ENCODE peak calls at places on chromosomes 13 and 19, in five cellular contexts. One of them, this sample, is unnamed.
A peak's percentile ranks its signal among the peaks of the same experiment; 100 is the strongest.

GRCh38 chr13:97327521-97328221 is 105.5 kb downstream of the MBNL2 start:
- DNase-seq in suprapubic skin: no peak
- DNase-seq in GM23338: no peak
- DNase-seq in mammary epithelial cell: peak; percentile 44
- DNase-seq in mesendoderm: no peak
- DNase-seq in this sample: no peak

GRCh38 chr13:43546260-43546659 is 240.5 kb downstream of the ENOX1 start:
- DNase-seq in mammary epithelial cell: no peak
- DNase-seq in suprapubic skin: no peak
- DNase-seq in mesendoderm: peak; percentile 59
- DNase-seq in GM23338: no peak
- DNase-seq in this sample: no peak

GRCh38 chr19:39265321-39265916 is 2.8 kb upstream of the IFNL2 start:
- DNase-seq in suprapubic skin: no peak
- DNase-seq in mammary epithelial cell: no peak
- DNase-seq in GM23338: peak; percentile 73
- DNase-seq in mesendoderm: peak; percentile 23
- DNase-seq in this sample: no peak

GRCh38 chr19:33630880-33631627 is 9.3 kb downstream of the CHST8 start:
- DNase-seq in GM23338: no peak
- DNase-seq in mesendoderm: no peak
- DNase-seq in mammary epithelial cell: no peak
- DNase-seq in suprapubic skin: peak; percentile 56
- DNase-seq in this sample: no peak

GRCh38 chr13:91381371-91381770 is 17.1 kb upstream of the GPC5 start:
- DNase-seq in mammary epithelial cell: no peak
- DNase-seq in suprapubic skin: no peak
- DNase-seq in mesendoderm: no peak
- DNase-seq in GM23338: no peak
- DNase-seq in this sample: no peak

GRCh38 chr19:3655402-3656072 is 28.9 kb upstream of the CACTIN start:
- DNase-seq in suprapubic skin: no peak
- DNase-seq in mesendoderm: no peak
- DNase-seq in mammary epithelial cell: peak; percentile 12
- DNase-seq in GM23338: no peak
- DNase-seq in this sample: no peak

GRCh38 chr13:107250626-107251025 is 682.7 kb upstream of the ARGLU1 start:
- DNase-seq in mammary epithelial cell: no peak
- DNase-seq in GM23338: no peak
- DNase-seq in suprapubic skin: no peak
- DNase-seq in mesendoderm: peak; percentile 39
- DNase-seq in this sample: no peak

GRCh38 chr13:28579334-28579733 is 79.6 kb upstream of the POMP start:
- DNase-seq in GM23338: peak; percentile 63
- DNase-seq in suprapubic skin: no peak
- DNase-seq in mammary epithelial cell: no peak
- DNase-seq in mesendoderm: peak; percentile 62
- DNase-seq in this sample: no peak

GRCh38 chr19:15136234-15136954 is 29.2 kb downstream of the SYDE1 start:
- DNase-seq in suprapubic skin: no peak
- DNase-seq in GM23338: no peak
- DNase-seq in mesendoderm: no peak
- DNase-seq in mammary epithelial cell: peak; percentile 46
- DNase-seq in this sample: no peak

GRCh38 chr13:46751811-46752635 is 44.9 kb downstream of the ESD start:
- DNase-seq in suprapubic skin: no peak
- DNase-seq in mesendoderm: no peak
- DNase-seq in GM23338: peak; percentile 13
- DNase-seq in mammary epithelial cell: no peak
- DNase-seq in this sample: no peak

GRCh38 chr13:102580552-102581169 is 16.1 kb upstream of the TPP2 start:
- DNase-seq in mesendoderm: peak; percentile 65
- DNase-seq in mammary epithelial cell: peak; percentile 51
- DNase-seq in suprapubic skin: no peak
- DNase-seq in GM23338: peak; percentile 86
- DNase-seq in this sample: no peak

GRCh38 chr19:45474191-45474940 is 6.6 kb downstream of the FOSB start:
- DNase-seq in GM23338: no peak
- DNase-seq in suprapubic skin: no peak
- DNase-seq in mammary epithelial cell: no peak
- DNase-seq in mesendoderm: no peak
- DNase-seq in this sample: no peak

GRCh38 chr19:54518844-54519243 is 16.2 kb downstream of the LAIR2 start:
- DNase-seq in mesendoderm: no peak
- DNase-seq in GM23338: no peak
- DNase-seq in suprapubic skin: no peak
- DNase-seq in mammary epithelial cell: peak; percentile 9
- DNase-seq in this sample: no peak

GRCh38 chr13:73334459-73334858 is 275.7 kb downstream of the KLF5 start:
- DNase-seq in suprapubic skin: no peak
- DNase-seq in mammary epithelial cell: peak; percentile 88
- DNase-seq in GM23338: no peak
- DNase-seq in mesendoderm: no peak
- DNase-seq in this sample: no peak

GRCh38 chr13:40664100-40665060 is 2.1 kb downstream of the FOXO1 start:
- DNase-seq in suprapubic skin: peak; percentile 86
- DNase-seq in GM23338: peak; percentile 45
- DNase-seq in mammary epithelial cell: peak; percentile 36
- DNase-seq in mesendoderm: peak; percentile 79
- DNase-seq in this sample: peak; percentile 78

GRCh38 chr13:30736461-30736860 is 1.1 kb downstream of the ALOX5AP start:
- DNase-seq in GM23338: no peak
- DNase-seq in mesendoderm: no peak
- DNase-seq in suprapubic skin: no peak
- DNase-seq in mammary epithelial cell: no peak
- DNase-seq in this sample: no peak
- H3K27ac ChIP-seq in GM23338: no peak overlapping the region
- H3K27ac ChIP-seq in mesendoderm: no peak overlapping the region
- H3K27ac ChIP-seq in suprapubic skin: no peak overlapping the region
- H3K27ac ChIP-seq in mammary epithelial cell: no peak overlapping the region
- H3K27ac ChIP-seq in this sample: peak overlapping the region; percentile 66

GRCh38 chr19:58395979-58396627 is 647 bp downstream of the RNF225 start:
- DNase-seq in mesendoderm: peak; percentile 49
- DNase-seq in suprapubic skin: peak; percentile 76
- DNase-seq in mammary epithelial cell: no peak
- DNase-seq in GM23338: peak; percentile 71
- DNase-seq in this sample: no peak

GRCh38 chr19:58393725-58394033 is 1.8 kb upstream of the RNF225 start:
- DNase-seq in mesendoderm: no peak
- DNase-seq in GM23338: no peak
- DNase-seq in suprapubic skin: no peak
- DNase-seq in mammary epithelial cell: no peak
- DNase-seq in this sample: no peak

GRCh38 chr19:58395220-58395978 is at the start of gene RNF225:
- DNase-seq in suprapubic skin: peak; percentile 76
- DNase-seq in GM23338: peak; percentile 69
- DNase-seq in mesendoderm: peak; percentile 79
- DNase-seq in mammary epithelial cell: peak; percentile 71
- DNase-seq in this sample: no peak

GRCh38 chr19:58392945-58393724 is 2.3 kb upstream of the RNF225 start:
- DNase-seq in suprapubic skin: peak; percentile 68
- DNase-seq in mammary epithelial cell: no peak
- DNase-seq in mesendoderm: no peak
- DNase-seq in GM23338: no peak
- DNase-seq in this sample: no peak

GRCh38 chr19:58394821-58395219 is 636 bp upstream of the RNF225 start:
- DNase-seq in suprapubic skin: peak; percentile 48
- DNase-seq in GM23338: no peak
- DNase-seq in mesendoderm: no peak
- DNase-seq in mammary epithelial cell: no peak
- DNase-seq in this sample: no peak
- H3K27ac ChIP-seq in suprapubic skin: peak overlapping the region; percentile 73
- H3K27ac ChIP-seq in GM23338: peak overlapping the region; percentile 45
- H3K27ac ChIP-seq in mesendoderm: no peak overlapping the region
- H3K27ac ChIP-seq in mammary epithelial cell: no peak overlapping the region
- H3K27ac ChIP-seq in this sample: no peak overlapping the region

GRCh38 chr19:2239771-2240770 is 3.4 kb downstream of the SF3A2 start:
- DNase-seq in GM23338: peak; percentile 80
- DNase-seq in mammary epithelial cell: no peak
- DNase-seq in mesendoderm: peak; percentile 44
- DNase-seq in suprapubic skin: no peak
- DNase-seq in this sample: no peak

GRCh38 chr19:2239173-2239572 is 2.5 kb downstream of the SF3A2 start:
- DNase-seq in suprapubic skin: no peak
- DNase-seq in GM23338: no peak
- DNase-seq in mammary epithelial cell: no peak
- DNase-seq in mesendoderm: no peak
- DNase-seq in this sample: no peak

GRCh38 chr19:2242092-2242537 is 5.5 kb downstream of the SF3A2 start:
- DNase-seq in mesendoderm: no peak
- DNase-seq in mammary epithelial cell: no peak
- DNase-seq in GM23338: no peak
- DNase-seq in suprapubic skin: no peak
- DNase-seq in this sample: no peak

GRCh38 chr19:2242811-2243210 is 6.2 kb downstream of the SF3A2 start:
- DNase-seq in GM23338: no peak
- DNase-seq in mammary epithelial cell: no peak
- DNase-seq in mesendoderm: no peak
- DNase-seq in suprapubic skin: no peak
- DNase-seq in this sample: no peak

GRCh38 chr19:2240881-2241760 is 4.5 kb downstream of the SF3A2 start:
- DNase-seq in mesendoderm: no peak
- DNase-seq in mammary epithelial cell: no peak
- DNase-seq in GM23338: no peak
- DNase-seq in suprapubic skin: no peak
- DNase-seq in this sample: peak; percentile 46
- H3K27ac ChIP-seq in mesendoderm: no peak overlapping the region
- H3K27ac ChIP-seq in mammary epithelial cell: no peak overlapping the region
- H3K27ac ChIP-seq in GM23338: peak overlapping the region; percentile 1
- H3K27ac ChIP-seq in suprapubic skin: peak overlapping the region; percentile 66
- H3K27ac ChIP-seq in this sample: peak overlapping the region; percentile 78

GRCh38 chr13:113204378-113204734 is 4.1 kb downstream of the PCID2 start:
- DNase-seq in suprapubic skin: no peak
- DNase-seq in GM23338: no peak
- DNase-seq in mesendoderm: no peak
- DNase-seq in mammary epithelial cell: no peak
- DNase-seq in this sample: no peak
- H3K27ac ChIP-seq in suprapubic skin: no peak overlapping the region
- H3K27ac ChIP-seq in GM23338: no peak overlapping the region
- H3K27ac ChIP-seq in mesendoderm: no peak overlapping the region
- H3K27ac ChIP-seq in mammary epithelial cell: no peak overlapping the region
- H3K27ac ChIP-seq in this sample: no peak overlapping the region

This sample was measured in lung.